ENCODE peak calls at places on chromosomes 2 and 18, in six cellular contexts. One of them, this sample, is unnamed.

GRCh38 chr18:11810379-11810778 is 40.8 kb upstream of the CHMP1B start:
- DNase-seq in endothelial cell: no peak
- DNase-seq in NCI-H1436: no peak
- DNase-seq in COR-L47: no peak
- DNase-seq in smooth muscle cell of the brain vasculature: no peak
- DNase-seq in T follicular helper cell: no peak
- DNase-seq in this sample: no peak

GRCh38 chr18:56541790-56542189 is 96.6 kb downstream of the TXNL1 start:
- DNase-seq in endothelial cell: no peak
- DNase-seq in COR-L47: no peak
- DNase-seq in T follicular helper cell: no peak
- DNase-seq in NCI-H1436: no peak
- DNase-seq in smooth muscle cell of the brain vasculature: no peak
- DNase-seq in this sample: no peak

GRCh38 chr2:12607971-12608370 is 108.8 kb upstream of the TRIB2 start:
- DNase-seq in endothelial cell: no peak
- DNase-seq in COR-L47: no peak
- DNase-seq in smooth muscle cell of the brain vasculature: no peak
- DNase-seq in T follicular helper cell: no peak
- DNase-seq in NCI-H1436: no peak
- DNase-seq in this sample: peak; percentile 84

GRCh38 chr2:84424152-84424551 is 34.9 kb downstream of the SUCLG1 start:
- DNase-seq in COR-L47: no peak
- DNase-seq in smooth muscle cell of the brain vasculature: no peak
- DNase-seq in endothelial cell: no peak
- DNase-seq in T follicular helper cell: no peak
- DNase-seq in NCI-H1436: no peak
- DNase-seq in this sample: peak; percentile 19

GRCh38 chr2:177625744-177626655 is 233.4 kb downstream of the AGPS start:
- DNase-seq in NCI-H1436: peak; percentile 83
- DNase-seq in endothelial cell: no peak
- DNase-seq in T follicular helper cell: no peak
- DNase-seq in COR-L47: peak; percentile 76
- DNase-seq in smooth muscle cell of the brain vasculature: no peak
- DNase-seq in this sample: no peak

GRCh38 chr2:215899111-215900074 is 114.0 kb downstream of the MREG start:
- DNase-seq in endothelial cell: no peak
- DNase-seq in T follicular helper cell: no peak
- DNase-seq in COR-L47: no peak
- DNase-seq in smooth muscle cell of the brain vasculature: no peak
- DNase-seq in NCI-H1436: no peak
- DNase-seq in this sample: no peak

GRCh38 chr2:236968101-236968886 is 117.4 kb upstream of the COPS8 start:
- DNase-seq in NCI-H1436: no peak
- DNase-seq in endothelial cell: no peak
- DNase-seq in smooth muscle cell of the brain vasculature: no peak
- DNase-seq in T follicular helper cell: peak; percentile 31
- DNase-seq in COR-L47: no peak
- DNase-seq in this sample: no peak

GRCh38 chr2:236454076-236454475 is 115.5 kb upstream of the ACKR3 start:
- DNase-seq in smooth muscle cell of the brain vasculature: no peak
- DNase-seq in COR-L47: no peak
- DNase-seq in T follicular helper cell: no peak
- DNase-seq in NCI-H1436: no peak
- DNase-seq in endothelial cell: no peak
- DNase-seq in this sample: no peak

GRCh38 chr18:9804517-9805104 is 81.2 kb upstream of the TXNDC2 start:
- DNase-seq in NCI-H1436: no peak
- DNase-seq in smooth muscle cell of the brain vasculature: no peak
- DNase-seq in T follicular helper cell: no peak
- DNase-seq in COR-L47: peak; percentile 45
- DNase-seq in endothelial cell: no peak
- DNase-seq in this sample: no peak

GRCh38 chr2:80020061-80020460 is 284.5 kb downstream of the LRRTM1 start:
- DNase-seq in NCI-H1436: no peak
- DNase-seq in T follicular helper cell: no peak
- DNase-seq in endothelial cell: no peak
- DNase-seq in smooth muscle cell of the brain vasculature: no peak
- DNase-seq in COR-L47: no peak
- DNase-seq in this sample: no peak

GRCh38 chr2:128754246-128754724 is 435.6 kb upstream of the HS6ST1 start:
- DNase-seq in NCI-H1436: no peak
- DNase-seq in endothelial cell: peak; percentile 56
- DNase-seq in T follicular helper cell: no peak
- DNase-seq in smooth muscle cell of the brain vasculature: no peak
- DNase-seq in COR-L47: no peak
- DNase-seq in this sample: no peak

GRCh38 chr2:107810734-107811133 is 16.0 kb upstream of the RGPD4 start:
- DNase-seq in endothelial cell: no peak
- DNase-seq in COR-L47: no peak
- DNase-seq in T follicular helper cell: no peak
- DNase-seq in smooth muscle cell of the brain vasculature: no peak
- DNase-seq in NCI-H1436: no peak
- DNase-seq in this sample: no peak

GRCh38 chr2:10813085-10813748 is 632 bp upstream of the PDIA6 start:
- DNase-seq in endothelial cell: no peak
- DNase-seq in COR-L47: no peak
- DNase-seq in T follicular helper cell: no peak
- DNase-seq in smooth muscle cell of the brain vasculature: no peak
- DNase-seq in NCI-H1436: no peak
- DNase-seq in this sample: no peak

GRCh38 chr2:40363631-40364030 is 88.3 kb downstream of the SLC8A1 start:
- DNase-seq in NCI-H1436: peak; percentile 37
- DNase-seq in COR-L47: peak; percentile 26
- DNase-seq in smooth muscle cell of the brain vasculature: no peak
- DNase-seq in endothelial cell: no peak
- DNase-seq in T follicular helper cell: no peak
- DNase-seq in this sample: peak; percentile 83

GRCh38 chr2:161991991-161992390 is 82.0 kb downstream of the DPP4 start:
- DNase-seq in endothelial cell: no peak
- DNase-seq in COR-L47: no peak
- DNase-seq in smooth muscle cell of the brain vasculature: no peak
- DNase-seq in NCI-H1436: no peak
- DNase-seq in T follicular helper cell: no peak
- DNase-seq in this sample: no peak

GRCh38 chr2:12732663-12733062 is 15.9 kb downstream of the TRIB2 start:
- DNase-seq in endothelial cell: no peak
- DNase-seq in smooth muscle cell of the brain vasculature: no peak
- DNase-seq in T follicular helper cell: no peak
- DNase-seq in NCI-H1436: no peak
- DNase-seq in COR-L47: no peak
- DNase-seq in this sample: no peak

GRCh38 chr2:15116830-15117229 is 444.3 kb downstream of the NBAS start:
- DNase-seq in smooth muscle cell of the brain vasculature: no peak
- DNase-seq in endothelial cell: no peak
- DNase-seq in COR-L47: no peak
- DNase-seq in T follicular helper cell: no peak
- DNase-seq in NCI-H1436: no peak
- DNase-seq in this sample: no peak

GRCh38 chr2:65604246-65604645 is 171.8 kb upstream of the SPRED2 start:
- DNase-seq in COR-L47: no peak
- DNase-seq in smooth muscle cell of the brain vasculature: no peak
- DNase-seq in endothelial cell: no peak
- DNase-seq in T follicular helper cell: no peak
- DNase-seq in NCI-H1436: no peak
- DNase-seq in this sample: peak; percentile 43

GRCh38 chr2:232436381-232437129 is 19.4 kb upstream of the ALPI start:
- DNase-seq in endothelial cell: no peak
- DNase-seq in T follicular helper cell: no peak
- DNase-seq in smooth muscle cell of the brain vasculature: no peak
- DNase-seq in NCI-H1436: no peak
- DNase-seq in COR-L47: no peak
- DNase-seq in this sample: no peak

GRCh38 chr2:10306901-10307463 is 4.3 kb downstream of the HPCAL1 start:
- DNase-seq in T follicular helper cell: no peak
- DNase-seq in NCI-H1436: no peak
- DNase-seq in smooth muscle cell of the brain vasculature: no peak
- DNase-seq in endothelial cell: no peak
- DNase-seq in COR-L47: no peak
- DNase-seq in this sample: no peak

GRCh38 chr18:13918898-13919297 is 3.6 kb upstream of the MC2R start:
- DNase-seq in smooth muscle cell of the brain vasculature: no peak
- DNase-seq in NCI-H1436: no peak
- DNase-seq in endothelial cell: no peak
- DNase-seq in COR-L47: no peak
- DNase-seq in T follicular helper cell: no peak
- DNase-seq in this sample: no peak

GRCh38 chr18:6056171-6056932 is 161.0 kb upstream of the TMEM200C start:
- DNase-seq in endothelial cell: no peak
- DNase-seq in T follicular helper cell: no peak
- DNase-seq in smooth muscle cell of the brain vasculature: no peak
- DNase-seq in NCI-H1436: no peak
- DNase-seq in COR-L47: no peak
- DNase-seq in this sample: peak; percentile 1

GRCh38 chr18:57015036-57015805 is 131.7 kb upstream of the BOD1L2 start:
- DNase-seq in T follicular helper cell: no peak
- DNase-seq in endothelial cell: no peak
- DNase-seq in NCI-H1436: no peak
- DNase-seq in smooth muscle cell of the brain vasculature: no peak
- DNase-seq in COR-L47: no peak
- DNase-seq in this sample: no peak

GRCh38 chr2:10220045-10220444 is 82.7 kb upstream of the HPCAL1 start:
- DNase-seq in endothelial cell: no peak
- DNase-seq in COR-L47: no peak
- DNase-seq in smooth muscle cell of the brain vasculature: no peak
- DNase-seq in T follicular helper cell: no peak
- DNase-seq in NCI-H1436: no peak
- DNase-seq in this sample: no peak

GRCh38 chr2:171824086-171824485 is 70.0 kb downstream of the SLC25A12 start:
- DNase-seq in COR-L47: no peak
- DNase-seq in NCI-H1436: no peak
- DNase-seq in T follicular helper cell: no peak
- DNase-seq in endothelial cell: no peak
- DNase-seq in smooth muscle cell of the brain vasculature: no peak
- DNase-seq in this sample: no peak

GRCh38 chr2:78281164-78281563 is 744.3 kb upstream of the REG3G start:
- DNase-seq in endothelial cell: no peak
- DNase-seq in T follicular helper cell: no peak
- DNase-seq in COR-L47: no peak
- DNase-seq in smooth muscle cell of the brain vasculature: no peak
- DNase-seq in NCI-H1436: no peak
- DNase-seq in this sample: no peak

GRCh38 chr18:58103339-58103930 is 59.4 kb downstream of the NEDD4L start:
- DNase-seq in endothelial cell: no peak
- DNase-seq in smooth muscle cell of the brain vasculature: no peak
- DNase-seq in T follicular helper cell: no peak
- DNase-seq in NCI-H1436: no peak
- DNase-seq in COR-L47: no peak
- DNase-seq in this sample: no peak

This sample was measured in bronchial epithelial cell.